ENCODE peak calls at places on chromosomes 2 and 18, in four cellular contexts. One of them, this sample, is unnamed.

GRCh38 chr2:20091305-20091991 is 40.0 kb upstream of the LAPTM4A start:
- DNase-seq in lower lobe of right lung: no peak
- DNase-seq in heart left ventricle: peak
- DNase-seq in IMR-90: peak
- DNase-seq in this sample: peak

GRCh38 chr18:54223568-54224241 is 764 bp downstream of the MBD2 start:
- DNase-seq in lower lobe of right lung: peak
- DNase-seq in heart left ventricle: peak
- DNase-seq in IMR-90: peak
- DNase-seq in this sample: peak

GRCh38 chr2:20424300-20425290 is 22.3 kb upstream of the RHOB start:
- DNase-seq in lower lobe of right lung: peak
- DNase-seq in heart left ventricle: peak
- DNase-seq in IMR-90: peak
- DNase-seq in this sample: no peak

GRCh38 chr2:20604957-20605381 is 45.9 kb downstream of the HS1BP3 start:
- DNase-seq in lower lobe of right lung: no peak
- DNase-seq in heart left ventricle: no peak
- DNase-seq in IMR-90: peak
- DNase-seq in this sample: peak

GRCh38 chr2:59308108-59308507 is 1067.0 kb upstream of the FANCL start:
- DNase-seq in lower lobe of right lung: no peak
- DNase-seq in heart left ventricle: no peak
- DNase-seq in IMR-90: no peak
- DNase-seq in this sample: no peak

GRCh38 chr2:99821572-99822369 is 320.6 kb downstream of the AFF3 start:
- DNase-seq in lower lobe of right lung: no peak
- DNase-seq in heart left ventricle: no peak
- DNase-seq in IMR-90: peak
- DNase-seq in this sample: no peak

GRCh38 chr2:215216806-215217205 is 78.4 kb upstream of the ABCA12 start:
- DNase-seq in lower lobe of right lung: no peak
- DNase-seq in heart left ventricle: no peak
- DNase-seq in IMR-90: no peak
- DNase-seq in this sample: no peak

GRCh38 chr2:118978064-118978463 is 36.1 kb downstream of the MARCO start:
- DNase-seq in lower lobe of right lung: no peak
- DNase-seq in heart left ventricle: no peak
- DNase-seq in IMR-90: no peak
- DNase-seq in this sample: no peak

GRCh38 chr2:26469092-26469710 is 8.7 kb downstream of the OTOF start:
- DNase-seq in lower lobe of right lung: peak
- DNase-seq in heart left ventricle: no peak
- DNase-seq in IMR-90: peak
- DNase-seq in this sample: no peak

GRCh38 chr2:151973901-151974199 is 125.0 kb downstream of the CACNB4 start:
- DNase-seq in lower lobe of right lung: no peak
- DNase-seq in heart left ventricle: no peak
- DNase-seq in IMR-90: peak
- DNase-seq in this sample: no peak

GRCh38 chr18:59272221-59272888 is 899 bp downstream of the RAX start:
- DNase-seq in lower lobe of right lung: no peak
- DNase-seq in heart left ventricle: no peak
- DNase-seq in IMR-90: no peak
- DNase-seq in this sample: no peak

GRCh38 chr2:120461546-120462537 is 115.9 kb downstream of the INHBB start:
- DNase-seq in lower lobe of right lung: peak
- DNase-seq in heart left ventricle: no peak
- DNase-seq in IMR-90: no peak
- DNase-seq in this sample: no peak

GRCh38 chr2:172710584-172711024 is 25.0 kb upstream of the RAPGEF4 start:
- DNase-seq in lower lobe of right lung: no peak
- DNase-seq in heart left ventricle: no peak
- DNase-seq in IMR-90: peak
- DNase-seq in this sample: no peak

GRCh38 chr2:68765739-68766377 is 31.2 kb downstream of the ARHGAP25 start:
- DNase-seq in lower lobe of right lung: no peak
- DNase-seq in heart left ventricle: no peak
- DNase-seq in IMR-90: peak
- DNase-seq in this sample: no peak

GRCh38 chr18:477565-477964 is 22.9 kb downstream of the COLEC12 start:
- DNase-seq in lower lobe of right lung: no peak
- DNase-seq in heart left ventricle: no peak
- DNase-seq in IMR-90: no peak
- DNase-seq in this sample: no peak

GRCh38 chr2:45458909-45459563 is 152.0 kb downstream of the SRBD1 start:
- DNase-seq in lower lobe of right lung: no peak
- DNase-seq in heart left ventricle: peak
- DNase-seq in IMR-90: peak
- DNase-seq in this sample: peak

GRCh38 chr2:44886409-44886808 is 55.1 kb upstream of the SIX3 start:
- DNase-seq in lower lobe of right lung: no peak
- DNase-seq in heart left ventricle: no peak
- DNase-seq in IMR-90: no peak
- DNase-seq in this sample: no peak

GRCh38 chr2:84991404-84992151 is 20.6 kb downstream of the KCMF1 start:
- DNase-seq in lower lobe of right lung: no peak
- DNase-seq in heart left ventricle: no peak
- DNase-seq in IMR-90: peak
- DNase-seq in this sample: no peak

GRCh38 chr2:31413025-31413424 is 1.5 kb downstream of the XDH start:
- DNase-seq in lower lobe of right lung: no peak
- DNase-seq in heart left ventricle: no peak
- DNase-seq in IMR-90: peak
- DNase-seq in this sample: no peak

GRCh38 chr18:41618135-41618534 is 336.9 kb upstream of the PIK3C3 start:
- DNase-seq in lower lobe of right lung: no peak
- DNase-seq in heart left ventricle: no peak
- DNase-seq in IMR-90: no peak
- DNase-seq in this sample: no peak

GRCh38 chr2:128271891-128272585 is 46.6 kb downstream of the HS6ST1 start:
- DNase-seq in lower lobe of right lung: no peak
- DNase-seq in heart left ventricle: no peak
- DNase-seq in IMR-90: no peak
- DNase-seq in this sample: peak

GRCh38 chr18:23545247-23545789 is 41.0 kb downstream of the NPC1 start:
- DNase-seq in lower lobe of right lung: no peak
- DNase-seq in heart left ventricle: no peak
- DNase-seq in IMR-90: no peak
- DNase-seq in this sample: no peak

GRCh38 chr2:235659767-235660322 is 166.0 kb downstream of the AGAP1 start:
- DNase-seq in lower lobe of right lung: no peak
- DNase-seq in heart left ventricle: no peak
- DNase-seq in IMR-90: peak
- DNase-seq in this sample: no peak

GRCh38 chr2:46873632-46874068 is 42.0 kb downstream of the MCFD2 start:
- DNase-seq in lower lobe of right lung: no peak
- DNase-seq in heart left ventricle: peak
- DNase-seq in IMR-90: peak
- DNase-seq in this sample: peak

DNA sequence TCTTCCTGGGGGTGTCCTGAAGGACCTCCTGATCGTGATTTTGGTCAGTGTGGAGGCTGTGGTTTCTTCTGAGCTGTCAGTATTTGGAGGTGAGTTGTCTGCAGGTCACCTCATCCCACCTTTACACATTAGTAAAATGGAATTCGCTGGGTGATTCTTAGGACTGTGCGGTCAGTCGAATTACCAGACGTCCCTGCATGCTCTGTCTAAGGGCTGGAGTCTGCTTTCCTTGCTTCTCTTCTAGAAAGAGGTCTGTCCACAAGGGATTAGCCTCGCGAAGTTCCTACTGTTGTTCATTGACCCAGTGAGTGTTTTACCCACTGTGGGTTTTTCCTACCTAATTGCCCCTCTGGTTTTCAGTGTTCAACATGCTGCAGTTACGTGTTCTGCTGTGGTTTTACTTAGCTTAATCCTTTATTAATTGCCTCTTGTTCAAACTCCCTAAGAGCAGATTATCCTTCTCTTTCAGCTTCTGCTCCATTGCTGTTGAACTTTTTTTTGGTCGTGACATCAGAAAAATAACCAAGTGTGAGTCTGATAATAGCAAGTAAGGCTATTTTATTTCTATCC is 183.4 kb downstream of the NEDD4L start:
- DNase-seq in lower lobe of right lung: no peak
- DNase-seq in heart left ventricle: no peak
- DNase-seq in IMR-90: no peak
- DNase-seq in this sample: no peak
- H3K4me3 ChIP-seq in lower lobe of right lung: no peak
- H3K4me3 ChIP-seq in heart left ventricle: no peak
- H3K4me3 ChIP-seq in IMR-90: no peak
- H3K4me3 ChIP-seq in this sample: no peak

GRCh38 chr2:96174251-96175144 is 29.3 kb upstream of the DUSP2 start:
- DNase-seq in lower lobe of right lung: peak
- DNase-seq in heart left ventricle: peak
- DNase-seq in IMR-90: peak
- DNase-seq in this sample: peak
- H3K27ac ChIP-seq in lower lobe of right lung: no peak
- H3K27ac ChIP-seq in heart left ventricle: no peak
- H3K27ac ChIP-seq in IMR-90: no peak
- H3K27ac ChIP-seq in this sample: no peak

DNA sequence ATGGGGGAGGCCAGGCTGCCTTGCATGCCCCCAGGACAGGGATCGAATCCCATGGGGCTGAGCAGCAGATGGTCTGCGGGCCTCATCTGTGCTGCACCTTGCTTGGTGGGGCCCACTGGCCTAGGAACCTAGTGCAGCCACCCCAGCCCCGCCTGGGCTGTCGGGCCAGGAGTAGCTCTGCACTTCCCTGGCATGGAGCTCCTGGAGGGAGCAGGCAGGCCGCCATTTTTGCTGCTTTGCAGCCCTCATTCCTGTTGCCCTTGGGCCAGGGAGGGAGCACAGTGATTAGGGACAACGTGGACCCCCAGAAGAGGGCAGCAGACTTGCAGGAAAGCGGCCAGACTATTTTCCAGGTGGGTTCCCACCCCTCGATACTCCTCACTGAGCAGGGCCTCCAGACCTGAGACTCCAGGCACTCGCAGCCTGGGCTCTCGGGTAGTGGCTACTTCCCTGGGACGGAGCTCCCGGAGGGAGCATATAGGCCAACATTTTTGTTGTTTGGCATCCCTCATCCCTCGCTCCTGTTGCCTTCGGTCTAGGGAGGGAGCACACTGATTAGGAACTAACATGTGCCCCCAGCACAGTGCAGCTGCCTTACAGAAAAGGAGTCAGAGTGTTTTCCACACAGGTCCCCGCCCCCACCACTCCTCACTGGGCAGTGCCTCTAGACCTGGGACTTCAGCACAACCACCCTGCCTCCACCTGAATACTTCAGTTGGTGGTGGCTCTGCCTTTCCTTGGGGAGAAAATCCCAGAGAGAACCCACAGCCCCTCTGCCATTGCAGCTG is 99.5 kb downstream of the MAIP1 start:
- DNase-seq in lower lobe of right lung: no peak
- DNase-seq in heart left ventricle: no peak
- DNase-seq in IMR-90: no peak
- DNase-seq in this sample: no peak
- TF ChIP-seq CTCF in lower lobe of right lung: no peak
- TF ChIP-seq CTCF in heart left ventricle: no peak
- TF ChIP-seq CTCF in IMR-90: peak
- TF ChIP-seq CTCF in this sample: no peak

GRCh38 chr18:2316686-2317308 is 254.5 kb downstream of the METTL4 start:
- DNase-seq in lower lobe of right lung: no peak
- DNase-seq in heart left ventricle: no peak
- DNase-seq in IMR-90: no peak
- DNase-seq in this sample: no peak
- H3K4me3 ChIP-seq in lower lobe of right lung: no peak
- H3K4me3 ChIP-seq in heart left ventricle: no peak
- H3K4me3 ChIP-seq in IMR-90: no peak
- H3K4me3 ChIP-seq in this sample: no peak

DNA sequence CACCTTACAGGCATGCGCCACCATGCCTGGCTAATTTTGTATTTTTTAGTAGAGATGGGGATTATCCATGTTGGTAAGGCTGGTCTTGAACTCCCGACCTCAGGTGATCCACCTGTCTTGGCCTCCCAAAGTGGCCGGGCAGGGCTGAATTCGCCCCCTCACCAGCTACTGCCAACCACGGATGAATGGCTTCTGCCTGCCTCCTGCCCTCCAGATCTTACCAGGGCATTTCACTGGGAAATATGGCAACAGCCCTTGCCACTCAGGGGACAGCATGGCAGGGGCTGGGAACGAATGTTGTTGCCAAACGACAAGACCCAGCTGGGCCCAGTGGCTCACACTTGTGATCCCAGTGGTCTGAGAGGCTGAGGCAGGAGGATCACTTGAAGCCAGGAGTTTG is 1.8 kb upstream of the ALPP start:
- DNase-seq in lower lobe of right lung: peak
- DNase-seq in heart left ventricle: no peak
- DNase-seq in IMR-90: no peak
- DNase-seq in this sample: no peak
- H3K27ac ChIP-seq in lower lobe of right lung: no peak
- H3K27ac ChIP-seq in heart left ventricle: no peak
- H3K27ac ChIP-seq in IMR-90: no peak
- H3K27ac ChIP-seq in this sample: no peak

DNA sequence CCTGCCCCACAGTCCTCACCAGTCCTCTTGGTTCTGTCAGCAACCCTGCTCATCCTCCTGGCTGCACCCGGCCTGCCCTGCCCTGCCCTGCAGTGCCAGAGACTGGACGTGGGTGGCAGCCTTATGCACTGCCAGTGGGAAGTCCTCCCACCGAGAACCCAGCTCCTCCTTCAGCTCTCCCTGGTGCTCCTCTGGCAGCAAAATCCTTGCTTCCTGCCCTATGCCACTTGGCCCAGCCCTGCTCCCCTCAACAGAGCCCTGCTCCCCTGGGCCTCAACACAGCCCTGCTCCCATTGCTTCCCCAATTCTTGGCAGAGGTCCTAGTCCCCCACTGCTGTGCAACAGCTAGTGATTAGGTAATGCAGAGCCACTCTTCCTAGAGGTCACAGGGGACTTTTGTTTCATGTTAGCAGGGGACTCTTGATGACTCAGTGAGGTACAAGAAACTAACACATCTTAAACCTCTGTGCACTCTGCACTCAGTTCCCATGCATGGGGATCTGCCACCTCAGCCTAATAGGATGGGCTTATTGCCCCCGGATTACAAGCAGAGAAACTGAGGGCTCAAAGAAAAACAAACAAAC is 58.0 kb upstream of the EDAR start:
- DNase-seq in lower lobe of right lung: no peak
- DNase-seq in heart left ventricle: no peak
- DNase-seq in IMR-90: no peak
- DNase-seq in this sample: no peak
- TF ChIP-seq CTCF in lower lobe of right lung: no peak
- TF ChIP-seq CTCF in heart left ventricle: no peak
- TF ChIP-seq CTCF in IMR-90: no peak
- TF ChIP-seq CTCF in this sample: no peak